ENCODE peak calls at places on chromosomes 3 and 15, in six cellular contexts. Q is heart left ventricle, C is stomach, A is Peyer's patch, X is A549, Y is uterus. F is an unnamed sample.
A peak's percentile ranks its signal among the peaks of the same experiment; 100 is the strongest.

GRCh38 chr3:190073264-190073663 is 47.4 kb downstream of the P3H2 start:
- DNase-seq in Q (no peak), C (no peak), A (no peak), X (no peak), Y (no peak), F (no peak)

GRCh38 chr15:39786444-39787056 is 3.9 kb upstream of the FSIP1 start:
- DNase-seq in Q (no peak), C (no peak), A (no peak), X (peak; percentile 44), Y (no peak), F (no peak)

GRCh38 chr3:174089592-174089991 is 692.0 kb downstream of the NLGN1 start:
- DNase-seq in Q (no peak), C (no peak), A (no peak), X (no peak), Y (no peak), F (no peak)

GRCh38 chr3:69309810-69310209 is 76.1 kb downstream of the FRMD4B start:
- DNase-seq in Q (no peak), C (no peak), A (no peak), X (peak; percentile 60), Y (no peak), F (no peak)

GRCh38 chr3:72802001-72802400 is 46.2 kb downstream of the SHQ1 start:
- DNase-seq in Q (no peak), C (no peak), A (no peak), X (no peak), Y (no peak), F (no peak)

GRCh38 chr3:172516318-172517214 is 6.7 kb downstream of the TNFSF10 start:
- DNase-seq in Q (peak; percentile 73), C (peak; percentile 85), A (peak; percentile 79), X (peak; percentile 28), Y (peak; percentile 55), F (no peak)

GRCh38 chr3:125436921-125437320 is 61.8 kb upstream of the ZNF148 start:
- DNase-seq in Q (no peak), C (no peak), A (peak; percentile 56), X (no peak), Y (no peak), F (no peak)

GRCh38 chr3:114697441-114697840 is 403.6 kb downstream of the TIGIT start:
- DNase-seq in Q (no peak), C (no peak), A (no peak), X (no peak), Y (no peak), F (no peak)

GRCh38 chr3:128495435-128495970 is 2.5 kb upstream of the GATA2 start:
- DNase-seq in Q (no peak), C (no peak), A (peak; percentile 42), X (no peak), Y (no peak), F (peak; percentile 52)

GRCh38 chr3:193096076-193096475 is 144.9 kb upstream of the PLAAT1 start:
- DNase-seq in Q (no peak), C (no peak), A (no peak), X (no peak), Y (no peak), F (no peak)

GRCh38 chr3:43477600-43477999 is 144.2 kb downstream of the ANO10 start:
- DNase-seq in Q (peak; percentile 27), C (no peak), A (peak; percentile 75), X (no peak), Y (no peak), F (no peak)

GRCh38 chr15:60869851-60870250 is 359.3 kb downstream of the RORA start:
- DNase-seq in Q (no peak), C (no peak), A (no peak), X (no peak), Y (no peak), F (no peak)

GRCh38 chr3:195865752-195866151 is 42.6 kb downstream of the TNK2 start:
- DNase-seq in Q (no peak), C (no peak), A (peak; percentile 43), X (no peak), Y (no peak), F (no peak)

GRCh38 chr3:45554001-45554691 is 40.4 kb upstream of the LIMD1 start:
- DNase-seq in Q (peak; percentile 67), C (peak; percentile 31), A (peak; percentile 68), X (no peak), Y (no peak), F (peak; percentile 64)

GRCh38 chr15:99708563-99708962 is 24.7 kb downstream of the LYSMD4 start:
- DNase-seq in Q (peak; percentile 77), C (peak; percentile 77), A (peak; percentile 87), X (peak; percentile 71), Y (peak; percentile 72), F (no peak)

GRCh38 chr3:142112601-142113000 is 36.7 kb downstream of the TFDP2 start:
- DNase-seq in Q (no peak), C (no peak), A (no peak), X (no peak), Y (no peak), F (no peak)

GRCh38 chr3:42900226-42900625 is 5.7 kb upstream of the ZNF662 start:
- DNase-seq in Q (no peak), C (no peak), A (no peak), X (no peak), Y (no peak), F (no peak)

GRCh38 chr15:93035953-93036810 is 52.8 kb downstream of the RGMA start:
- DNase-seq in Q (no peak), C (peak; percentile 51), A (peak; percentile 58), X (peak; percentile 61), Y (peak; percentile 24), F (peak; percentile 62)

GRCh38 chr3:127373701-127374625 is 86.1 kb upstream of the PRR20G start:
- DNase-seq in Q (no peak), C (peak; percentile 37), A (no peak), X (no peak), Y (no peak), F (peak; percentile 59)

GRCh38 chr15:59814409-59814808 is 125.3 kb upstream of the BNIP2 start:
- DNase-seq in Q (no peak), C (no peak), A (no peak), X (no peak), Y (no peak), F (no peak)

GRCh38 chr3:159818399-159818798 is 170.2 kb upstream of the IL12A start:
- DNase-seq in Q (peak; percentile 42), C (no peak), A (peak; percentile 60), X (no peak), Y (no peak), F (no peak)

GRCh38 chr3:120858501-120858900 is 49.5 kb upstream of the STXBP5L start:
- DNase-seq in Q (no peak), C (no peak), A (no peak), X (no peak), Y (no peak), F (no peak)

GRCh38 chr3:177597325-177598109 is 400.2 kb upstream of the TBL1XR1 start:
- DNase-seq in Q (peak; percentile 51), C (no peak), A (peak; percentile 62), X (no peak), Y (peak; percentile 56), F (no peak)

GRCh38 chr3:128492353-128493220 is at the start of gene GATA2:
- DNase-seq in Q (peak; percentile 25), C (no peak), A (peak; percentile 43), X (no peak), Y (peak; percentile 66), F (peak; percentile 74)

DNA sequence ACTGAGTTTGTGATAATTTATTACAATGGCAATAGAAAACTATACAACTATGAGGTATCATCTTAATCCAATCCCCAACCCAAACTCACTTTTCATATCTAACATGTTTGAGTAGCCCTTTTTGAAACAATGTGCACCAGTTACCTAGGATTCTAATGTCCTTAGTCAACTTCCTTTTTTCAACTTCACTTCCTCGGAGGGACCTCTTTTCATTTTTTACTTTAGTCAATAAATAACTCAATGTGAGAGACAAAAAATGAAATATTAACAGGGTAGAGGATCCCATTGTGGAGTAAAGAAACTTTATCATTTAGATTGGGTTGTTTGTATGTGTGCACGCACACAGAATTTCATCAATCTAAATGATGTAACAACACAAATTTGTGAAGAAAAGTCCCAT is 193.6 kb upstream of the LRRC3B start:
- DNase-seq in Q (no peak), C (no peak), A (no peak), X (no peak), Y (no peak), F (no peak)
- H3K9me3 ChIP-seq in Q (no peaks in the 10 kb centered on the region), C (no peaks in the 10 kb centered on the region), A (no peaks in the 10 kb centered on the region), X (no peaks in the 10 kb centered on the region), Y (no peaks in the 10 kb centered on the region), F (no peaks in the 10 kb centered on the region)

DNA sequence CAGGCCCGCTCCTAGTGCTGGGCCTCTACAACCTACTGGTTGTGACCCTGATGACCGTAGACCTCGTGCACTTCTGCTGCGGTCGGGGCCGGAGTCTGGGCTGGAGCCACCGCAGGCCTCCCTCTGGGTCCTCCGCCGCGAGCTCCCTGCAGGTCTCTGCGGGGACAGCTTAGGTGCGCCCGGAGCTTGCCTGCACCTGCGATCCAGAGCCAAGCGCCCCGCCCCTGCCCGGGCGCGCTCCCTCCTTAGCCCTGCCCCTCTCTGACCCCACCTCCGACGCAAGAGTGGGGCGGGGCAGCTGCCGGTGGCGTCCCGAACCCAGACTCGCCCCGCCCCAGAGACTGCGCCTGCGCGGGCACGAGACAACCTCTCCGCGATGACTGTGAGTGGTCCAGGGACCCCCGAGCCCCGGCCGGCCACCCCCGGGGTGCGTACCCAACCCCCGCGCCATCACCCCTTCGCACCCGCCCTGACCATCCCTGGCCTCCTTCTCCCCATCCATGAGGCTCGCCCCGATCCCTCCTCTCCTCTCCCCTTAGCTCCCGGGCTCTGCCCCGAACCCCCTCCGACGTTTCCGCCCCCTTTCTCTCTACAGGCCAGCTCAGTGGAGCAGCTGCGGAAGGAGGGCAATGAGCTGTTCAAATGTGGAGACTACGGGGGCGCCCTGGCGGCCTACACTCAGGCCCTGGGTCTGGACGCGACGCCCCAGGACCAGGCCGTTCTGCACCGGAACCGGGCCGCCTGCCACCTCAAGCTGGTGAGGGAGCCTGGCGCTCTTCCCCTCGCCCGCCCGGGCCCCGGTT is at the start of gene UNC45A:
- DNase-seq in Q (peak; percentile 93), C (peak; percentile 97), A (peak; percentile 98), X (peak; percentile 88), Y (peak; percentile 91), F (peak; percentile 93)
- TF ChIP-seq POLR2A in Q (peak; percentile 67), C (peak; percentile 64), A (peak; percentile 93), X (peak; percentile 66), Y (peak; percentile 59), F (no peak)

DNA sequence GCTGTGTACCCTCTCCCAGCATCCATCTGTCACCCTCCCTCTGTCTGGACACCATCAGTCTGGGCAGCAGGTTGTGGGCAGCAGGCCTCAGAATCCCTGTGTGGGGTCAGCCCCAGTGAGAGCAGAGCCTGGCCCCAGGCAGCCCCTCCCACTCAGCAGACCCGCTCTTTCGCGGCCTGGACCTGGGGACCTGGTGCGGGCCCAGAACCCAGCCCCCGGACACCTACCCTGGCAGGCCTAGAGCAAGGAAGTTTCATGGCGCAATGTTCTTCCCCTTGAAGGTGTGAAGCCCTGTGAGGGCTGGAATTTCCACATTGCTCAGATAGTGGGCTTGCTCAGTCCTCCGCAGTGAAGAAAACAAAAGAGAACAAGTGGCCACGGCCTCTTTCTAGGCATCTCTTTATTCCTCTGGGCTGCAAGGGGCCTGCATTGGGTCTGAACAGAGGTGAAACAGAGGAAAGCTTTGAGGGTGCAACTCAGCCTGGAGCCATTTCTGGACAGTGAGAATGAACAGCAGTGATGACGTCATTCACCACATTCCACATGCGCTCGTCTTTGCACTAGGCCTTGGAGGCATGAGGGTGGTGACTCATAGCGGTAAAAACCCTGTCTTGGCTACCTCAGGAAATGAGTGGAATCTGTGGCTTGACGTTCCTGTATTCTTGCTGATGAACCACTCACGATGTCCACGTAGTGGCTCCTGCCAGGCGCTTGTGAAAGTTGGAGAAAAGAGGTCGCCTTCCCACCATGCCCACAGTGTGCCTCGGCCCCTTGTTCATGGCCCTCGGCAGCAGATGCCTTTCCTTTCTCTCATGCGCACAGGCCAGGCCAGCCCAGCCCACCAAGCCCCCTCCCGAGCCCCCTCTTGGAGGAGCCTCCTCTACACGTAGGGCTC is 66.1 kb downstream of the SLC30A4 start:
- DNase-seq in Q (peak; percentile 26), C (peak; percentile 55), A (peak; percentile 84), X (peak; percentile 92), Y (peak; percentile 65), F (no peak)
- H3K9me3 ChIP-seq in Q (no peaks in the 10 kb centered on the region), C (no peaks in the 10 kb centered on the region), A (no peaks in the 10 kb centered on the region), X (no peaks in the 10 kb centered on the region), Y (no peaks in the 10 kb centered on the region), F (no peaks in the 10 kb centered on the region)

GRCh38 chr15:75578206-75578947 is 738 bp downstream of the PTPN9 start:
- DNase-seq in Q (peak; percentile 21), C (peak; percentile 44), A (peak; percentile 59), X (peak; percentile 36), Y (no peak), F (no peak)
- TF ChIP-seq POLR2A in Q (no peak), C (no peak), A (peak; percentile 12), X (peak; percentile 28), Y (no peak), F (no peak)

F was measured in suprapubic skin.